ENCODE peak calls at places on chromosomes 2 and 18, in four cellular contexts. B is GM12878, I is gastrocnemius medialis, W is IMR-90. U is an unnamed sample.

GRCh38 chr2:170162261-170162612 is 15.7 kb upstream of the MYO3B start:
- DNase-seq in B (no peak), I (no peak), W (peak), U (no peak)

GRCh38 chr2:42132066-42132965 is 36.8 kb upstream of the EML4 start:
- DNase-seq in B (no peak), I (no peak), W (peak), U (no peak)

GRCh38 chr2:186714611-186715010 is 20.8 kb downstream of the FAM171B start:
- DNase-seq in B (no peak), I (no peak), W (no peak), U (no peak)

GRCh38 chr2:212537311-212538155 is 1.1 kb downstream of the ERBB4 start:
- DNase-seq in B (no peak), I (no peak), W (no peak), U (peak)

GRCh38 chr2:46014911-46015654 is 282.1 kb upstream of the EPAS1 start:
- DNase-seq in B (no peak), I (no peak), W (no peak), U (no peak)

GRCh38 chr18:31931886-31932240 is 11.1 kb downstream of the TRAPPC8 start:
- DNase-seq in B (no peak), I (no peak), W (no peak), U (no peak)

GRCh38 chr2:52695731-52696130 is 1071.9 kb upstream of the CHAC2 start:
- DNase-seq in B (no peak), I (no peak), W (peak), U (no peak)

GRCh38 chr2:30714811-30715709 is 92.2 kb downstream of the CAPN13 start:
- DNase-seq in B (no peak), I (no peak), W (no peak), U (peak)

GRCh38 chr2:238158807-238159539 is at the start of gene ERFE:
- DNase-seq in B (no peak), I (no peak), W (peak), U (no peak)

GRCh38 chr2:177254433-177255226 is 9.9 kb downstream of the NFE2L2 start:
- DNase-seq in B (no peak), I (no peak), W (peak), U (peak)

GRCh38 chr2:145402706-145403277 is 882.9 kb upstream of the ZEB2 start:
- DNase-seq in B (no peak), I (no peak), W (peak), U (no peak)

GRCh38 chr2:70089946-70090523 is 2.8 kb downstream of the PCBP1 start:
- DNase-seq in B (no peak), I (no peak), W (no peak), U (no peak)
- TF ChIP-seq POLR2A in B (no peak), I (no peak), W (no peak), U (no peak)

GRCh38 chr2:109421606-109422005 is 192.2 kb downstream of the SEPTIN10 start:
- DNase-seq in B (no peak), I (no peak), W (no peak), U (no peak)
- TF ChIP-seq POLR2A in B (no peak), I (no peak), W (no peak), U (no peak)

GRCh38 chr2:102034683-102035606 is 43.2 kb downstream of the IL1R2 start:
- DNase-seq in B (no peak), I (no peak), W (no peak), U (no peak)

GRCh38 chr2:102032368-102033027 is 40.7 kb downstream of the IL1R2 start:
- DNase-seq in B (no peak), I (no peak), W (peak), U (no peak)

GRCh38 chr2:102030855-102031527 is 39.2 kb downstream of the IL1R2 start:
- DNase-seq in B (no peak), I (no peak), W (no peak), U (no peak)

GRCh38 chr2:102033750-102034682 is 42.3 kb downstream of the IL1R2 start:
- DNase-seq in B (no peak), I (no peak), W (no peak), U (no peak)

DNA sequence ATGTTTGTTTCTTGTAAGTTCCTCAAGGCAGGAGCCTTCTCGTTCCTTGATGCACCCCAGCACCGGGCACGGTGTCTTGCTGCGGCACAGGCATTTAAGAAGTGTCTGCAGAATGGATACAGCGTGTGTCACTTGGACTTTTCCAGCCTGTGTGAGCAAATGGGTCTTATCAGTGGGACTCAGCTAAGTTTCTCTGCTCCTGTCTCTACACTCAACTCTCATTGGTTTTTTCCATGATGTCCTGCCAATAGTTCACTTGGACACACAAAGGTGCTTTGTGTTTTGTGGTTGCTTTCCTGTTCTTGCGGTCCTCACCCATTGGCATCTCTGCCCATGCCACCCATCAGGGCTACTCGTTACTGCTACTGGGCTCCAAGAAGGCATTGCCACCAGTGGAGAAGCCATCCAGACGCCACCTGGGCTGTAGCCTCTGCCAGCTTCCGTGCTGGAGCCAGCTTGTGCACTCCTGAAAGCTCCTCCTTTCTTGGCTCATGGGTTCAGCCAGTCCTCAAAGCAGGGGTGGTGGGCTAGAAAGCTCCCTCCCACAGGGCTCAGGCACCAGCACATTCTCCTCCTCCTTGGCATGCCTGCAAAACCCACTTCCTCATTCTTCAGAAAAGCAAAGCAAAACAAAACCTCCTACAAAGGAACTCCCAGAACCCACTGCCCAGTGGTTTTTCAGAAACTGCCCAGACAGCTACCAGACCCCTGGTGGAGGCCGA is 41.4 kb downstream of the IL1R2 start:
- DNase-seq in B (peak), I (no peak), W (peak), U (peak)
- TF ChIP-seq POLR2A in B (no peak), I (no peak), W (no peak), U (no peak)

GRCh38 chr2:189440947-189441708 is at the start of gene WDR75:
- DNase-seq in B (peak), I (peak), W (peak), U (peak)
- TF ChIP-seq POLR2A in B (peak), I (peak), W (peak), U (no peak)

U was measured in stomach.